ENCODE peak calls at places on chromosomes 3 and 15, in four cellular contexts. S is SK-N-SH, Y is A549, A is K562. U is an unnamed sample.

GRCh38 chr3:46098319-46098761 is 71.1 kb upstream of the XCR1 start:
- DNase-seq in S (no peak), Y (no peak), A (no peak), U (peak; percentile 86)

GRCh38 chr15:71844916-71845315 is 34.6 kb downstream of the NR2E3 start:
- DNase-seq in A (no peak), S (no peak), Y (no peak), U (no peak)

GRCh38 chr3:158104346-158105020 is 1.7 kb downstream of the SHOX2 start:
- DNase-seq in Y (no peak), S (no peak), A (no peak), U (no peak)

GRCh38 chr3:175941352-175941751 is 1082.2 kb downstream of the NAALADL2 start:
- DNase-seq in S (no peak), Y (no peak), A (peak; percentile 1), U (no peak)

GRCh38 chr15:77808581-77809198 is 176.0 kb upstream of the LINGO1 start:
- DNase-seq in Y (no peak), S (no peak), A (no peak), U (no peak)

GRCh38 chr3:36911990-36912804 is 32.7 kb downstream of the TRANK1 start:
- DNase-seq in A (peak; percentile 59), S (no peak), Y (peak; percentile 47), U (peak; percentile 97)

GRCh38 chr3:69433938-69434263 is 48.0 kb upstream of the FRMD4B start:
- DNase-seq in S (no peak), A (no peak), Y (no peak), U (no peak)

GRCh38 chr3:15726043-15726442 is 71.7 kb downstream of the ANKRD28 start:
- DNase-seq in Y (no peak), A (no peak), S (no peak), U (peak; percentile 60)

GRCh38 chr3:12741205-12741604 is 17.9 kb downstream of the TMEM40 start:
- DNase-seq in A (no peak), S (no peak), Y (no peak), U (no peak)

GRCh38 chr3:144289057-144289456 is 317.4 kb downstream of the DIPK2A start:
- DNase-seq in Y (no peak), S (no peak), A (no peak), U (no peak)

GRCh38 chr3:147373301-147373700 is 33.0 kb downstream of the ZIC4 start:
- DNase-seq in Y (no peak), A (no peak), S (no peak), U (no peak)

GRCh38 chr3:48470286-48470685 is 23.7 kb downstream of the ATRIP start:
- DNase-seq in Y (no peak), S (peak; percentile 27), A (no peak), U (no peak)

GRCh38 chr15:92845109-92845508 is 55.0 kb upstream of the CHD2 start:
- DNase-seq in S (no peak), Y (no peak), A (peak; percentile 36), U (peak; percentile 74)
- TF ChIP-seq REST in S (no peak), Y (no peak), A (no peak), U (no peak)

DNA sequence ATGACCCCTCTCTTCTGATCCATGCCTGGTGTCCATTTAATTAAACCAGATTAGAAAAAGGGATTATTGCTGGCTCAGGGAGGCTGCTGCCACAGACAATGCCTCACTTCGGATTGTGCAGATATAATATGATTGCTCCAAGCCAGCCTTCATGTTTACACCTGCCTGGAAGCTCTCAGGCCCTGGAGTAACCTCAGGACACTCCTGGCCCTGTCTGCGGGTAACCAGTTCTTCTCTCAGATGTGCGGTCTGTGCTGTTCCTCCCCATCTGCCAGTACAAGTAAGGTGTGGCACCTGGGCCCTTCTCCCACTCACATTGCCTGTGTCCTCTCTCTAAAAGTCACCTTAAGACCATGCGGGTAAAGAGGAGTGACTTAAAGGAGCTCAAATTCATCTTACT is 8.8 kb upstream of the GOLGA8J start:
- DNase-seq in S (no peak), A (no peak), Y (no peak), U (no peak)
- TF ChIP-seq RCOR1 in S (no peak), A (no peak), Y (no peak), U (no peak)

GRCh38 chr3:42874749-42875148 is 930 bp downstream of the CYP8B1 start:
- DNase-seq in A (no peak), S (no peak), Y (no peak), U (no peak)

GRCh38 chr3:42871592-42872196 is 4.0 kb downstream of the CYP8B1 start:
- DNase-seq in S (peak; percentile 78), Y (no peak), A (no peak), U (no peak)

GRCh38 chr3:42873216-42873982 is 2.3 kb downstream of the CYP8B1 start:
- DNase-seq in S (no peak), A (no peak), Y (no peak), U (no peak)

GRCh38 chr3:42875325-42876151 is at the start of gene CYP8B1:
- DNase-seq in A (no peak), S (no peak), Y (no peak), U (no peak)

DNA sequence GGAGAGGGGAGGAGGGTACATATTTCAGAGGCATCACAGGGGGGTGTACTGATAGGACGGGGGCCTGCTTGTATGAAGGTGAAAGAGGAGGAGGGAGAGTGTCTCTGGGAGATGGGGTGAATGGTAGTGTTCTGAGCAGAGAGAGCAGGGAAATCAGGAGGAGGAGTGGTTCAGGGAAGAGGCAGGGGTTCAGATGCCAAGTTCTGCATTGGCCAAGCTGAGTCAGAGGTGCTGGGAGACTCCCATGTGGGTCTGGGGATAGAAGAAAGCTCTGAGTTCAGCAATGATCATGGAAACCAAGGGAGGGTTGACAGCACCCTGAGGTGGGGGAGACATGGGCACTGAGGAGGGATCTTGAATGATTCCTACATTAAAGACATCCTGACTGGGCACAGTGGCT is 3.0 kb downstream of the CYP8B1 start:
- DNase-seq in A (no peak), Y (no peak), S (peak; percentile 19), U (no peak)
- TF ChIP-seq REST in A (no peak), Y (no peak), S (no peak), U (no peak)

GRCh38 chr3:183455064-183455463 is 26.6 kb upstream of the MCF2L2 start:
- DNase-seq in S (no peak), Y (no peak), A (no peak), U (no peak)

GRCh38 chr3:183464480-183464879 is 36.1 kb upstream of the MCF2L2 start:
- DNase-seq in Y (no peak), S (no peak), A (no peak), U (no peak)

DNA sequence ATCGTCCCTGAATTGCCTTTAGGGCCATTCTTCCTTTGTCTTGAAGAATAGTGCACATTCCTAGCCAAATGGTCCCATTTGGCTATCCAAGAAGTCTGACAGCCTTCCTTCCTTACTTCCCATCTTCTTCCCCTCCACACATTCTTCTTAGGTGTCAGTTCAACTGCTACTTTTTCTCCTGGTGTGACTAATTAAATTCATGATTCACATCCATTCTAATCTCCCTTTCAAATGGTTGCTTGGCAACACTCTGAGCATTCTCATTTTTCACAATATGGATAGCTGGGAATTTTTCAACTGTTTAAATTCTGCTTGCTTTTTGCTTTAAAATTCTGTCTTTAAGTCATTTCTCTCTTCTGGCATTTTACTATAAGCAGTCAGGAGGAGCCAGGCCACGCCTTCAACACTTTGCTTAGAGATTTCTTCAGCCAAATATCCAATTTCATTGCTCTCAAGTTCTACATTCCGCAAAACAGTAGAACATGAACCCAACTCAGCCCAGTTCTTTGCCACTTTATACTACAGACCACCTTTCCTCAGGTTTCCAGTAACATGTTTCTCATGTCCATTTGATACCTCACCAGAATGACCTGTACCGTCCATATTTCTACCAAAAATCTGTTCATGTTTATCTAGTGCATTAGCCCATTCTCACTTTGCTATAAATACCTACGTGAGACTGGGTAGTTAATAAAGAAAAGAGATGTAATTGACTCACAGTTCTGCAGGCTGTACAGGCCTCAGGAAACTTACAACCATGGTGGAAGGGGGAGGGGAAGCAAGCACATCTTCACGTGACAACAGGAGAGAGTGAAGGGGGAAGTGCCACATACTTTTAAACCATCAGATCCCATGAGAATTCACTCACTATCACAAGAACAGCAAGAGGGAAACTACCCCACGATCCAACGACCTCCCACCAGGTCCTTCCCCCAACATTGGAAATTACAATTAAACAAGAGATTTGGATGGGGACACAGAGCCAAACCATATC is 31.9 kb upstream of the MCF2L2 start:
- DNase-seq in Y (no peak), A (no peak), S (no peak), U (no peak)
- TF ChIP-seq RCOR1 in Y (no peak), A (no peak), S (no peak), U (no peak)

U was measured in GM12878.